ENCODE peak calls at places on chromosomes 4 and X, in nine cellular contexts. One of them, this sample, is unnamed.

GRCh38 chr4:90099795-90100194 is 27.4 kb upstream of the CCSER1 start:
- DNase-seq in A549: no peak
- DNase-seq in spleen: no peak
- DNase-seq in MM.1S: no peak
- DNase-seq in tibial nerve: no peak
- DNase-seq in hepatocyte: no peak
- DNase-seq in psoas muscle: no peak
- DNase-seq in transverse colon: no peak
- DNase-seq in right lobe of liver: no peak
- DNase-seq in this sample: no peak

GRCh38 chr4:2806392-2807355 is 13.8 kb downstream of the SH3BP2 start:
- DNase-seq in A549: no peak
- DNase-seq in spleen: peak
- DNase-seq in MM.1S: no peak
- DNase-seq in tibial nerve: peak
- DNase-seq in hepatocyte: no peak
- DNase-seq in psoas muscle: peak
- DNase-seq in transverse colon: peak
- DNase-seq in right lobe of liver: peak
- DNase-seq in this sample: peak

GRCh38 chr4:118082182-118082581 is 47.9 kb downstream of the NDST3 start:
- DNase-seq in A549: no peak
- DNase-seq in spleen: no peak
- DNase-seq in MM.1S: no peak
- DNase-seq in tibial nerve: no peak
- DNase-seq in hepatocyte: no peak
- DNase-seq in psoas muscle: no peak
- DNase-seq in transverse colon: no peak
- DNase-seq in right lobe of liver: no peak
- DNase-seq in this sample: no peak

GRCh38 chrX:119237526-119238035 is 1.5 kb downstream of the PGRMC1 start:
- DNase-seq in A549: no peak
- DNase-seq in spleen: no peak
- DNase-seq in MM.1S: no peak
- DNase-seq in tibial nerve: no peak
- DNase-seq in hepatocyte: peak
- DNase-seq in psoas muscle: no peak
- DNase-seq in transverse colon: no peak
- DNase-seq in right lobe of liver: no peak
- DNase-seq in this sample: no peak

GRCh38 chr4:156442961-156443360 is 489.3 kb upstream of the CTSO start:
- DNase-seq in A549: no peak
- DNase-seq in spleen: no peak
- DNase-seq in MM.1S: no peak
- DNase-seq in tibial nerve: no peak
- DNase-seq in hepatocyte: no peak
- DNase-seq in psoas muscle: no peak
- DNase-seq in transverse colon: no peak
- DNase-seq in right lobe of liver: no peak
- DNase-seq in this sample: no peak

GRCh38 chr4:78040431-78040830 is 16.7 kb upstream of the FRAS1 start:
- DNase-seq in A549: no peak
- DNase-seq in spleen: no peak
- DNase-seq in MM.1S: no peak
- DNase-seq in tibial nerve: no peak
- DNase-seq in hepatocyte: no peak
- DNase-seq in psoas muscle: no peak
- DNase-seq in transverse colon: no peak
- DNase-seq in right lobe of liver: no peak
- DNase-seq in this sample: no peak

GRCh38 chr4:172515266-172515879 is 653.2 kb upstream of the GALNT7 start:
- DNase-seq in A549: no peak
- DNase-seq in spleen: no peak
- DNase-seq in MM.1S: no peak
- DNase-seq in tibial nerve: no peak
- DNase-seq in hepatocyte: peak
- DNase-seq in psoas muscle: no peak
- DNase-seq in transverse colon: no peak
- DNase-seq in right lobe of liver: no peak
- DNase-seq in this sample: no peak

GRCh38 chrX:69603566-69604194 is 12.2 kb upstream of the EDA start:
- DNase-seq in A549: no peak
- DNase-seq in spleen: no peak
- DNase-seq in MM.1S: no peak
- DNase-seq in tibial nerve: no peak
- DNase-seq in hepatocyte: peak
- DNase-seq in psoas muscle: no peak
- DNase-seq in transverse colon: no peak
- DNase-seq in right lobe of liver: no peak
- DNase-seq in this sample: no peak

GRCh38 chrX:96576358-96576757 is 108.3 kb upstream of the DIAPH2 start:
- DNase-seq in A549: no peak
- DNase-seq in spleen: no peak
- DNase-seq in MM.1S: no peak
- DNase-seq in tibial nerve: no peak
- DNase-seq in hepatocyte: no peak
- DNase-seq in psoas muscle: no peak
- DNase-seq in transverse colon: no peak
- DNase-seq in right lobe of liver: no peak
- DNase-seq in this sample: no peak

GRCh38 chrX:103275947-103276567 is 493 bp downstream of the TCEAL5 start:
- DNase-seq in A549: no peak
- DNase-seq in spleen: peak
- DNase-seq in MM.1S: no peak
- DNase-seq in tibial nerve: no peak
- DNase-seq in hepatocyte: no peak
- DNase-seq in psoas muscle: peak
- DNase-seq in transverse colon: no peak
- DNase-seq in right lobe of liver: no peak
- DNase-seq in this sample: no peak

GRCh38 chr4:155566241-155566823 is 100.3 kb upstream of the GUCY1A1 start:
- DNase-seq in A549: no peak
- DNase-seq in spleen: no peak
- DNase-seq in MM.1S: no peak
- DNase-seq in tibial nerve: no peak
- DNase-seq in hepatocyte: no peak
- DNase-seq in psoas muscle: no peak
- DNase-seq in transverse colon: no peak
- DNase-seq in right lobe of liver: no peak
- DNase-seq in this sample: no peak

GRCh38 chr4:7754565-7755262 is 184.9 kb downstream of the AFAP1 start:
- DNase-seq in A549: no peak
- DNase-seq in spleen: peak
- DNase-seq in MM.1S: no peak
- DNase-seq in tibial nerve: no peak
- DNase-seq in hepatocyte: no peak
- DNase-seq in psoas muscle: no peak
- DNase-seq in transverse colon: no peak
- DNase-seq in right lobe of liver: no peak
- DNase-seq in this sample: no peak

GRCh38 chr4:126591583-126591982 is 1041.2 kb upstream of the INTU start:
- DNase-seq in A549: no peak
- DNase-seq in spleen: no peak
- DNase-seq in MM.1S: no peak
- DNase-seq in tibial nerve: no peak
- DNase-seq in hepatocyte: no peak
- DNase-seq in psoas muscle: no peak
- DNase-seq in transverse colon: no peak
- DNase-seq in right lobe of liver: no peak
- DNase-seq in this sample: no peak

GRCh38 chr4:89757154-89757723 is 79.7 kb downstream of the SNCA start:
- DNase-seq in A549: no peak
- DNase-seq in spleen: no peak
- DNase-seq in MM.1S: no peak
- DNase-seq in tibial nerve: no peak
- DNase-seq in hepatocyte: no peak
- DNase-seq in psoas muscle: no peak
- DNase-seq in transverse colon: no peak
- DNase-seq in right lobe of liver: no peak
- DNase-seq in this sample: no peak

GRCh38 chr4:179145746-179146530 is 1703.7 kb upstream of the AGA start:
- DNase-seq in A549: no peak
- DNase-seq in spleen: no peak
- DNase-seq in MM.1S: no peak
- DNase-seq in tibial nerve: no peak
- DNase-seq in hepatocyte: no peak
- DNase-seq in psoas muscle: no peak
- DNase-seq in transverse colon: no peak
- DNase-seq in right lobe of liver: no peak
- DNase-seq in this sample: no peak

GRCh38 chr4:95830647-95831046 is 9.2 kb upstream of the PDHA2 start:
- DNase-seq in A549: no peak
- DNase-seq in spleen: no peak
- DNase-seq in MM.1S: no peak
- DNase-seq in tibial nerve: no peak
- DNase-seq in hepatocyte: no peak
- DNase-seq in psoas muscle: no peak
- DNase-seq in transverse colon: no peak
- DNase-seq in right lobe of liver: no peak
- DNase-seq in this sample: no peak

GRCh38 chr4:26420903-26421302 is 69.4 kb downstream of the CCKAR start:
- DNase-seq in A549: no peak
- DNase-seq in spleen: no peak
- DNase-seq in MM.1S: no peak
- DNase-seq in tibial nerve: no peak
- DNase-seq in hepatocyte: no peak
- DNase-seq in psoas muscle: no peak
- DNase-seq in transverse colon: no peak
- DNase-seq in right lobe of liver: no peak
- DNase-seq in this sample: no peak

GRCh38 chr4:52263612-52264011 is 212.5 kb downstream of the SPATA18 start:
- DNase-seq in A549: no peak
- DNase-seq in spleen: no peak
- DNase-seq in MM.1S: no peak
- DNase-seq in tibial nerve: no peak
- DNase-seq in hepatocyte: no peak
- DNase-seq in psoas muscle: no peak
- DNase-seq in transverse colon: no peak
- DNase-seq in right lobe of liver: no peak
- DNase-seq in this sample: no peak

GRCh38 chrX:132217203-132218073 is 1.8 kb downstream of the RAP2C start:
- DNase-seq in A549: peak
- DNase-seq in spleen: peak
- DNase-seq in MM.1S: peak
- DNase-seq in tibial nerve: peak
- DNase-seq in hepatocyte: peak
- DNase-seq in psoas muscle: peak
- DNase-seq in transverse colon: peak
- DNase-seq in right lobe of liver: peak
- DNase-seq in this sample: peak

GRCh38 chrX:72609313-72609712 is 36.7 kb upstream of the HDAC8 start:
- DNase-seq in A549: peak
- DNase-seq in spleen: no peak
- DNase-seq in MM.1S: no peak
- DNase-seq in tibial nerve: no peak
- DNase-seq in hepatocyte: peak
- DNase-seq in psoas muscle: no peak
- DNase-seq in transverse colon: no peak
- DNase-seq in right lobe of liver: no peak
- DNase-seq in this sample: no peak

GRCh38 chrX:29858714-29859113 is 356.6 kb upstream of the MAGEB2 start:
- DNase-seq in A549: no peak
- DNase-seq in spleen: no peak
- DNase-seq in MM.1S: no peak
- DNase-seq in tibial nerve: no peak
- DNase-seq in hepatocyte: no peak
- DNase-seq in psoas muscle: no peak
- DNase-seq in transverse colon: no peak
- DNase-seq in right lobe of liver: no peak
- DNase-seq in this sample: no peak

GRCh38 chr4:22045051-22045450 is 96.5 kb upstream of the KCNIP4 start:
- DNase-seq in A549: no peak
- DNase-seq in spleen: no peak
- DNase-seq in MM.1S: no peak
- DNase-seq in tibial nerve: no peak
- DNase-seq in hepatocyte: no peak
- DNase-seq in psoas muscle: no peak
- DNase-seq in transverse colon: no peak
- DNase-seq in right lobe of liver: no peak
- DNase-seq in this sample: no peak

DNA sequence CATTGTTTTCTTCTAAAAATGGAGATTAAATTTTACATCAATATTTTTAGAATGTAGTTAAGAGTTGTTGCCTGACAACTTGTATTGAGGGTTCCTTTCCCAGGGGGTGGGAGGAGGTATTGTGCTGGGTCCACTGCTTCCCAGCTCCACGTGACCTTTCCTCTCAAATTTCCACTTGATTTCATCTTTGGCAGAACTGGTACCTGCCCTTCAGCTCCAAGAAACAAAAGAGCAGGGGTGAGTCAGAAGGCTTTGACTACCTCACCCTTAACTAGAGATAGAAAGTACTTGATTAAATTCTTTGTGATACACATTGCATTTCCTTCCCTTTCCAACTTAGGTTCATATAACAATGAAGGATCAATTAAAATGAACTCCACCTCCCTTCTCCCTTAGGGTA is 19.7 kb downstream of the TRIM2 start:
- DNase-seq in A549: no peak
- DNase-seq in spleen: no peak
- DNase-seq in MM.1S: no peak
- DNase-seq in tibial nerve: no peak
- DNase-seq in hepatocyte: no peak
- DNase-seq in psoas muscle: no peak
- DNase-seq in transverse colon: no peak
- DNase-seq in right lobe of liver: no peak
- DNase-seq in this sample: no peak
- H3K4me3 ChIP-seq in A549: no peak
- H3K4me3 ChIP-seq in spleen: peak
- H3K4me3 ChIP-seq in MM.1S: no peak
- H3K4me3 ChIP-seq in tibial nerve: no peak
- H3K4me3 ChIP-seq in hepatocyte: peak
- H3K4me3 ChIP-seq in psoas muscle: peak
- H3K4me3 ChIP-seq in transverse colon: no peak
- H3K4me3 ChIP-seq in right lobe of liver: peak
- H3K4me3 ChIP-seq in this sample: peak

GRCh38 chr4:6109842-6110560 is 90.3 kb downstream of the JAKMIP1 start:
- DNase-seq in A549: peak
- DNase-seq in spleen: no peak
- DNase-seq in MM.1S: peak
- DNase-seq in tibial nerve: no peak
- DNase-seq in hepatocyte: peak
- DNase-seq in psoas muscle: no peak
- DNase-seq in transverse colon: peak
- DNase-seq in right lobe of liver: no peak
- DNase-seq in this sample: no peak
- TF ChIP-seq CTCF in A549: no peak
- TF ChIP-seq CTCF in spleen: no peak
- TF ChIP-seq CTCF in MM.1S: peak
- TF ChIP-seq CTCF in tibial nerve: no peak
- TF ChIP-seq CTCF in hepatocyte: peak
- TF ChIP-seq CTCF in psoas muscle: no peak
- TF ChIP-seq CTCF in transverse colon: peak
- TF ChIP-seq CTCF in right lobe of liver: peak
- TF ChIP-seq CTCF in this sample: peak

GRCh38 chr4:134365852-134366251 is 164.3 kb upstream of the PABPC4L start:
- DNase-seq in A549: no peak
- DNase-seq in spleen: no peak
- DNase-seq in MM.1S: no peak
- DNase-seq in tibial nerve: no peak
- DNase-seq in hepatocyte: no peak
- DNase-seq in psoas muscle: no peak
- DNase-seq in transverse colon: no peak
- DNase-seq in right lobe of liver: no peak
- DNase-seq in this sample: no peak
- H3K27ac ChIP-seq in A549: no peak
- H3K27ac ChIP-seq in spleen: no peak
- H3K27ac ChIP-seq in MM.1S: no peak
- H3K27ac ChIP-seq in tibial nerve: no peak
- H3K27ac ChIP-seq in hepatocyte: no peak
- H3K27ac ChIP-seq in psoas muscle: no peak
- H3K27ac ChIP-seq in transverse colon: no peak
- H3K27ac ChIP-seq in right lobe of liver: no peak
- H3K27ac ChIP-seq in this sample: no peak

GRCh38 chrX:1516596-1517104 is 20.3 kb downstream of the P2RY8 start:
- DNase-seq in A549: no peak
- DNase-seq in spleen: no peak
- DNase-seq in MM.1S: no peak
- DNase-seq in tibial nerve: no peak
- DNase-seq in hepatocyte: no peak
- DNase-seq in psoas muscle: no peak
- DNase-seq in transverse colon: no peak
- DNase-seq in right lobe of liver: no peak
- DNase-seq in this sample: no peak
- H3K4me3 ChIP-seq in A549: no peak
- H3K4me3 ChIP-seq in spleen: no peak
- H3K4me3 ChIP-seq in MM.1S: no peak
- H3K4me3 ChIP-seq in tibial nerve: no peak
- H3K4me3 ChIP-seq in hepatocyte: no peak
- H3K4me3 ChIP-seq in psoas muscle: no peak
- H3K4me3 ChIP-seq in transverse colon: no peak
- H3K4me3 ChIP-seq in right lobe of liver: no peak
- H3K4me3 ChIP-seq in this sample: no peak

This sample was measured in dorsolateral prefrontal cortex.